ENCODE peak calls at places on chromosomes 6 and 20, in six cellular contexts. One of them, this sample, is unnamed.

GRCh38 chr6:139425780-139426179 is 51.3 kb upstream of the CITED2 start:
- DNase-seq in astrocyte of the cerebellum: no peak
- DNase-seq in AG04449: no peak
- DNase-seq in brain microvascular endothelial cell: no peak
- DNase-seq in nephron progenitor cell: no peak
- DNase-seq in upper lobe of right lung: no peak
- DNase-seq in this sample: no peak

GRCh38 chr6:134787261-134787871 is 162.5 kb downstream of the ALDH8A1 start:
- DNase-seq in astrocyte of the cerebellum: peak; percentile 5
- DNase-seq in AG04449: no peak
- DNase-seq in brain microvascular endothelial cell: peak; percentile 52
- DNase-seq in nephron progenitor cell: no peak
- DNase-seq in upper lobe of right lung: no peak
- DNase-seq in this sample: no peak

GRCh38 chr6:166640342-166641043 is 13.4 kb upstream of the RPS6KA2 start:
- DNase-seq in astrocyte of the cerebellum: no peak
- DNase-seq in AG04449: no peak
- DNase-seq in brain microvascular endothelial cell: no peak
- DNase-seq in nephron progenitor cell: no peak
- DNase-seq in upper lobe of right lung: peak; percentile 77
- DNase-seq in this sample: no peak

GRCh38 chr6:20652691-20653479 is 118.6 kb downstream of the CDKAL1 start:
- DNase-seq in astrocyte of the cerebellum: no peak
- DNase-seq in AG04449: no peak
- DNase-seq in brain microvascular endothelial cell: peak; percentile 20
- DNase-seq in nephron progenitor cell: no peak
- DNase-seq in upper lobe of right lung: no peak
- DNase-seq in this sample: no peak

GRCh38 chr6:138182939-138183791 is 21.4 kb downstream of the ARFGEF3 start:
- DNase-seq in astrocyte of the cerebellum: no peak
- DNase-seq in AG04449: no peak
- DNase-seq in brain microvascular endothelial cell: no peak
- DNase-seq in nephron progenitor cell: no peak
- DNase-seq in upper lobe of right lung: no peak
- DNase-seq in this sample: no peak

GRCh38 chr6:170473226-170473789 is 79.8 kb downstream of the PSMB1 start:
- DNase-seq in astrocyte of the cerebellum: no peak
- DNase-seq in AG04449: no peak
- DNase-seq in brain microvascular endothelial cell: no peak
- DNase-seq in nephron progenitor cell: no peak
- DNase-seq in upper lobe of right lung: no peak
- DNase-seq in this sample: no peak

GRCh38 chr6:161400650-161401049 is 126.8 kb upstream of the AGPAT4 start:
- DNase-seq in astrocyte of the cerebellum: peak; percentile 75
- DNase-seq in AG04449: no peak
- DNase-seq in brain microvascular endothelial cell: no peak
- DNase-seq in nephron progenitor cell: no peak
- DNase-seq in upper lobe of right lung: no peak
- DNase-seq in this sample: no peak

GRCh38 chr20:63091901-63092659 is 85.3 kb upstream of the BHLHE23 start:
- DNase-seq in astrocyte of the cerebellum: no peak
- DNase-seq in AG04449: no peak
- DNase-seq in brain microvascular endothelial cell: no peak
- DNase-seq in nephron progenitor cell: peak; percentile 2
- DNase-seq in upper lobe of right lung: peak; percentile 54
- DNase-seq in this sample: no peak

GRCh38 chr6:42970859-42971612 is 7.9 kb downstream of the PEX6 start:
- DNase-seq in astrocyte of the cerebellum: no peak
- DNase-seq in AG04449: no peak
- DNase-seq in brain microvascular endothelial cell: no peak
- DNase-seq in nephron progenitor cell: no peak
- DNase-seq in upper lobe of right lung: no peak
- DNase-seq in this sample: no peak

GRCh38 chr6:25041676-25042598 is 106.2 kb upstream of the RIPOR2 start:
- DNase-seq in astrocyte of the cerebellum: no peak
- DNase-seq in AG04449: no peak
- DNase-seq in brain microvascular endothelial cell: no peak
- DNase-seq in nephron progenitor cell: no peak
- DNase-seq in upper lobe of right lung: no peak
- DNase-seq in this sample: no peak

GRCh38 chr20:22308934-22309333 is 275.4 kb downstream of the FOXA2 start:
- DNase-seq in astrocyte of the cerebellum: no peak
- DNase-seq in AG04449: no peak
- DNase-seq in brain microvascular endothelial cell: no peak
- DNase-seq in nephron progenitor cell: no peak
- DNase-seq in upper lobe of right lung: no peak
- DNase-seq in this sample: no peak

GRCh38 chr6:113102761-113103160 is 754.4 kb upstream of the MARCKS start:
- DNase-seq in astrocyte of the cerebellum: no peak
- DNase-seq in AG04449: no peak
- DNase-seq in brain microvascular endothelial cell: peak; percentile 37
- DNase-seq in nephron progenitor cell: no peak
- DNase-seq in upper lobe of right lung: no peak
- DNase-seq in this sample: no peak

GRCh38 chr20:53547664-53548239 is 45.9 kb downstream of the ZNF217 start:
- DNase-seq in astrocyte of the cerebellum: peak; percentile 52
- DNase-seq in AG04449: peak; percentile 29
- DNase-seq in brain microvascular endothelial cell: peak; percentile 48
- DNase-seq in nephron progenitor cell: peak; percentile 37
- DNase-seq in upper lobe of right lung: no peak
- DNase-seq in this sample: peak; percentile 49

GRCh38 chr20:22684072-22684762 is 99.8 kb upstream of the FOXA2 start:
- DNase-seq in astrocyte of the cerebellum: peak; percentile 50
- DNase-seq in AG04449: peak; percentile 12
- DNase-seq in brain microvascular endothelial cell: peak; percentile 76
- DNase-seq in nephron progenitor cell: peak; percentile 75
- DNase-seq in upper lobe of right lung: no peak
- DNase-seq in this sample: peak; percentile 31

GRCh38 chr20:15703171-15703911 is 869.9 kb downstream of the KIF16B start:
- DNase-seq in astrocyte of the cerebellum: peak; percentile 34
- DNase-seq in AG04449: peak; percentile 21
- DNase-seq in brain microvascular endothelial cell: peak; percentile 89
- DNase-seq in nephron progenitor cell: no peak
- DNase-seq in upper lobe of right lung: no peak
- DNase-seq in this sample: no peak

GRCh38 chr20:8568068-8568467 is 436.0 kb downstream of the PLCB1 start:
- DNase-seq in astrocyte of the cerebellum: peak; percentile 22
- DNase-seq in AG04449: no peak
- DNase-seq in brain microvascular endothelial cell: no peak
- DNase-seq in nephron progenitor cell: no peak
- DNase-seq in upper lobe of right lung: no peak
- DNase-seq in this sample: peak; percentile 30

GRCh38 chr20:2708665-2709064 is 16.1 kb downstream of the EBF4 start:
- DNase-seq in astrocyte of the cerebellum: no peak
- DNase-seq in AG04449: no peak
- DNase-seq in brain microvascular endothelial cell: no peak
- DNase-seq in nephron progenitor cell: no peak
- DNase-seq in upper lobe of right lung: no peak
- DNase-seq in this sample: no peak

GRCh38 chr20:2707353-2708072 is 14.9 kb downstream of the EBF4 start:
- DNase-seq in astrocyte of the cerebellum: no peak
- DNase-seq in AG04449: no peak
- DNase-seq in brain microvascular endothelial cell: no peak
- DNase-seq in nephron progenitor cell: no peak
- DNase-seq in upper lobe of right lung: no peak
- DNase-seq in this sample: no peak

GRCh38 chr20:2709205-2709981 is 16.8 kb downstream of the EBF4 start:
- DNase-seq in astrocyte of the cerebellum: no peak
- DNase-seq in AG04449: no peak
- DNase-seq in brain microvascular endothelial cell: no peak
- DNase-seq in nephron progenitor cell: no peak
- DNase-seq in upper lobe of right lung: no peak
- DNase-seq in this sample: no peak

GRCh38 chr20:2708073-2708415 is 15.5 kb downstream of the EBF4 start:
- DNase-seq in astrocyte of the cerebellum: no peak
- DNase-seq in AG04449: no peak
- DNase-seq in brain microvascular endothelial cell: no peak
- DNase-seq in nephron progenitor cell: no peak
- DNase-seq in upper lobe of right lung: no peak
- DNase-seq in this sample: no peak

GRCh38 chr20:2713285-2713684 is 20.7 kb downstream of the EBF4 start:
- DNase-seq in astrocyte of the cerebellum: no peak
- DNase-seq in AG04449: no peak
- DNase-seq in brain microvascular endothelial cell: no peak
- DNase-seq in nephron progenitor cell: no peak
- DNase-seq in upper lobe of right lung: no peak
- DNase-seq in this sample: no peak
- TF ChIP-seq CTCF in astrocyte of the cerebellum: peak; percentile 6
- TF ChIP-seq CTCF in AG04449: no peak
- TF ChIP-seq CTCF in brain microvascular endothelial cell: peak; percentile 27
- TF ChIP-seq CTCF in nephron progenitor cell: no peak
- TF ChIP-seq CTCF in upper lobe of right lung: peak; percentile 21
- TF ChIP-seq CTCF in this sample: peak; percentile 18

DNA sequence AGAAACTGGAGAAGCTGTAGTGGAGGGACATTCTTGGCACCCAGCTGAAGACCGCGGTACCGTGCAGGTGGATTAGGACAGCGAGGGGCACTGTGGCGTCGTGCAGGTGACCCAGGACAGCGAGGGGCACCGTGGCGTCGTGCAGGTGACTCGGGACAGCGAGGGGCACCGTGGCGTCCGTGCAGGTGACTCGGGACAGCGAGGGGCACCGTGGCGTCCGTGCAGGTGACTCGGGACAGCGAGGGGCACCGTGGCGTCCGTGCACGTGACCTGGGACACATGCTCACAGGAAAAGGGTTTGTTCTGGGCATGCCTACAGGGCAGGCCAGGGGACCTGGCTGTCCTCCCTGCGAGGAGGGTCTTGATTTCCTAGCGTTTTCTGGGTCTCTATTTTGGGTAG is 29.2 kb upstream of the SMOC2 start:
- DNase-seq in astrocyte of the cerebellum: no peak
- DNase-seq in AG04449: no peak
- DNase-seq in brain microvascular endothelial cell: no peak
- DNase-seq in nephron progenitor cell: no peak
- DNase-seq in upper lobe of right lung: no peak
- DNase-seq in this sample: no peak
- TF ChIP-seq CTCF in astrocyte of the cerebellum: no peak
- TF ChIP-seq CTCF in AG04449: no peak
- TF ChIP-seq CTCF in brain microvascular endothelial cell: no peak
- TF ChIP-seq CTCF in nephron progenitor cell: no peak
- TF ChIP-seq CTCF in upper lobe of right lung: no peak
- TF ChIP-seq CTCF in this sample: no peak

DNA sequence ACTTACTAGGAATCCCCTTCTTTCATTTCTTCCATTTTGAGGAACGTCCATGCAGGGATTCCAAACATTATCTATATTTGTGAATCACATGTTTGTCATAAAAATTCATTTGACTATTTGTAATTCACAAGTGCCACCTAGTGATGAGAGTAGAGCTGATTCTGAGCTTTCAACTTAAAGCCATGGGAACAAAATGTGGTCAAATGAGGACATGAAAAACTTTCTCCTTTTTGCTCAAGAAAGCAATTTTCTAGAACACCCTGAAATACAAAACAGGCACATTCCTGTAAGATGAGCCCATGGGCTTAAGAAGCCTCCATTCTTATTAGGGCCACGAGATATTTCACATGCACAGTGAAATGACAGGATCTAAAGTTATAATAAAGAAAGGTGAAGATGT is 12.3 kb downstream of the MAP3K7 start:
- DNase-seq in astrocyte of the cerebellum: peak; percentile 32
- DNase-seq in AG04449: peak; percentile 24
- DNase-seq in brain microvascular endothelial cell: peak; percentile 9
- DNase-seq in nephron progenitor cell: no peak
- DNase-seq in upper lobe of right lung: no peak
- DNase-seq in this sample: no peak
- TF ChIP-seq CTCF in astrocyte of the cerebellum: peak; percentile 12
- TF ChIP-seq CTCF in AG04449: no peak
- TF ChIP-seq CTCF in brain microvascular endothelial cell: no peak
- TF ChIP-seq CTCF in nephron progenitor cell: no peak
- TF ChIP-seq CTCF in upper lobe of right lung: no peak
- TF ChIP-seq CTCF in this sample: no peak

DNA sequence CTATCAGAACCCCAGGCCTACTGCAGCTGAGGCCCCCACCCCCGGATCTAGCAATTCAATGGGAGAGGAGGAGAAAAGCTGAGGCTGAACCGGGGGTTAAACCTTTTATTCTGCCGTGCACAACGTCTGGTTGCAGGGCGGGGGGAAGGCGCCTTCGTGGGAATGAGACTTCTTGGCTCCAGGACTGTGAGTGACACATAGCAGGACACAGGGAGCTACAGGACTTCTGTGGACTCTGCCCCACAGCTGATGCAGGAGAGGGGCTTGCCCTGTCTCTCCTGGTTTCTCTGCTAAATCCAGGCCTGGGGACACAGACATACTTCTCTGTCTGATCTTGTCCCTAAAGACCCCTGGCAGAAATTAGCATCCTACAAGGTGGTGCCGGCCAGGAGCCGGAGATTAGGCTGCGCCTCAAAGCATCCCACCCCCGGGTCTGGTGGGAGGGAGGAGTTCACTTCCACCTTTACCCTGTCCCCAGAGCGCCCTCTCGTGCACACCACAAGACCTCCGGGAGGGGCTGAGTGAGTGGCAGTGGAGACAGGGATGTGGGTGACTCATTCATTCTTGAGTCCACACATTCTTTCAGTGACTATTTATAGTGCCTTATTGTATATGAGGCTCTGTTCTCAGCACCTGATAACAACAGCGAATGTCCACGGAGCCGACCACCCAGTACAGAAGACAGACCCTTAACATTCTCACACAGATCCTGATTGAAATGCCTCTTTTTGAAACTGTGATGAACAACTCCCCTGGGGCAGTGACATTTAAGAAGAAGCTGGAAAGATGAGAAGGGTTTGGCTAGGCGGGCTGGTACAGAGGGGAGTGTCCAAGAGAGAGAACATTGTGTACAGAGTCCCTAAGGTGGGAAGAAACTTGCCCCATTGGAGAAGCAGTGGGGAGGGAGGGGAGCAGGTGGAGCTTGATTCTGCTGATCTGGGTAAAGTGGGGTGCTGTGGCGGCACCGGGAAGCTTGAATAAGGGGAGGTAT is 38.9 kb downstream of the GMPR start:
- DNase-seq in astrocyte of the cerebellum: peak; percentile 70
- DNase-seq in AG04449: peak; percentile 53
- DNase-seq in brain microvascular endothelial cell: peak; percentile 91
- DNase-seq in nephron progenitor cell: peak; percentile 66
- DNase-seq in upper lobe of right lung: peak; percentile 75
- DNase-seq in this sample: peak; percentile 42
- TF ChIP-seq CTCF in astrocyte of the cerebellum: peak; percentile 65
- TF ChIP-seq CTCF in AG04449: peak; percentile 81
- TF ChIP-seq CTCF in brain microvascular endothelial cell: peak; percentile 82
- TF ChIP-seq CTCF in nephron progenitor cell: peak; percentile 38
- TF ChIP-seq CTCF in upper lobe of right lung: peak; percentile 24
- TF ChIP-seq CTCF in this sample: peak; percentile 58

DNA sequence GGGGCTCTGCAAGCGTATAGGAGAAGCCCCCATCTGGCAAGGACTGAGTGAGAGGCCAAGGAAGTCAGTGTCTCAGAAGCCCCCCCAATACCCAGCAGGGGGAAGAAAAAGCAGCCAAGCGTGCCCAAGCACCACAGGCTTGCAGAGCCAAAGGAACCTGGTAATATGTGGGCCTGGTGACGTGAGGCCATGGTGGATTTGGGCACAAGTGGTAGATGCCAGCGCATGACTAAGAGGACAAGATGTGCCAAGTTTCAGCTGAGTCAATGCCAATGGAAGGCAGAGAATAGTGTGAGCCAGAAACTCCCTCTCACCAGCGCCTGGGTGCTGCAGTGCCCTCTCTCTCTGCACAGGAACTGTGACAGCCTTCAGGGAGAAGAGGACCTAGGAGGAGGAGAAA is 110.0 kb downstream of the QRSL1 start:
- DNase-seq in astrocyte of the cerebellum: no peak
- DNase-seq in AG04449: no peak
- DNase-seq in brain microvascular endothelial cell: no peak
- DNase-seq in nephron progenitor cell: no peak
- DNase-seq in upper lobe of right lung: peak; percentile 71
- DNase-seq in this sample: no peak
- TF ChIP-seq CTCF in astrocyte of the cerebellum: no peak
- TF ChIP-seq CTCF in AG04449: no peak
- TF ChIP-seq CTCF in brain microvascular endothelial cell: no peak
- TF ChIP-seq CTCF in nephron progenitor cell: no peak
- TF ChIP-seq CTCF in upper lobe of right lung: no peak
- TF ChIP-seq CTCF in this sample: no peak